ENCODE peak calls at places on chromosomes 5 and 9, in ten cellular contexts. K, Y, I, G, S, P, R, E, J and X are unnamed samples.

GRCh38 chr9:118522093-118523028 is 818.2 kb downstream of the TLR4 start:
- DNase-seq in K (no peak), R (peak; percentile 45), Y (no peak), S (no peak), E (peak; percentile 12), I (peak; percentile 65), G (no peak), P (no peak), J (peak; percentile 17), X (no peak)

GRCh38 chr9:126932871-126933321 is 18.3 kb downstream of the RALGPS1 start:
- DNase-seq in E (no peak), K (no peak), Y (no peak), P (no peak), S (no peak), I (no peak), G (no peak), J (no peak), R (no peak), X (no peak)

GRCh38 chr9:92384373-92384772 is 20.0 kb downstream of the OGN start:
- DNase-seq in G (no peak), K (no peak), P (no peak), Y (no peak), E (no peak), R (peak; percentile 47), S (no peak), I (no peak), J (no peak), X (no peak)

GRCh38 chr5:172180936-172181335 is 7.1 kb downstream of the STK10 start:
- DNase-seq in J (no peak), R (no peak), S (peak; percentile 77), P (no peak), Y (no peak), I (no peak), G (no peak), E (no peak), K (peak; percentile 17), X (peak; percentile 37)

GRCh38 chr5:137113161-137113560 is 386.0 kb downstream of the SPOCK1 start:
- DNase-seq in S (no peak), Y (no peak), P (no peak), G (no peak), K (no peak), I (no peak), E (no peak), R (no peak), J (no peak), X (no peak)

GRCh38 chr9:129497064-129497836 is 123.7 kb downstream of the C9orf50 start:
- DNase-seq in I (no peak), G (no peak), S (no peak), P (no peak), J (peak; percentile 60), K (no peak), R (no peak), Y (no peak), E (no peak), X (no peak)

GRCh38 chr5:43602818-43603534 is at the start of gene NNT:
- DNase-seq in S (peak; percentile 76), J (no peak), E (no peak), K (peak; percentile 66), Y (peak; percentile 76), R (peak; percentile 42), I (peak; percentile 47), P (peak; percentile 73), G (peak; percentile 76), X (peak; percentile 96)

GRCh38 chr5:9859798-9860197 is 229.6 kb upstream of the TAS2R1 start:
- DNase-seq in R (no peak), G (no peak), S (no peak), E (no peak), K (no peak), P (no peak), Y (no peak), I (no peak), J (no peak), X (no peak)

GRCh38 chr5:39171647-39172046 is 47.7 kb downstream of the FYB1 start:
- DNase-seq in E (no peak), P (no peak), I (no peak), S (no peak), Y (no peak), R (no peak), J (no peak), K (no peak), G (no peak), X (no peak)